ENCODE peak calls at places on chromosome 4, in four cellular contexts. F is IMR-90, Y is small intestine, I is pancreas. S is an unnamed sample. For H3K4me1 and H3K36me3, the result is how much of the 10 kb centered on the place peaks cover.

GRCh38 chr4:47462799-47463234 is 685 bp downstream of the COMMD8 start:
- DNase-seq in F (peak), Y (no peak), I (no peak), S (no peak)

GRCh38 chr4:149045731-149046130 is 603.5 kb upstream of the NR3C2 start:
- DNase-seq in F (no peak), Y (no peak), I (no peak), S (no peak)

GRCh38 chr4:144816668-144817067 is 170.7 kb downstream of the HHIP start:
- DNase-seq in F (no peak), Y (no peak), I (no peak), S (no peak)

GRCh38 chr4:155761916-155762315 is 3.1 kb downstream of the GUCY1B1 start:
- DNase-seq in F (no peak), Y (no peak), I (no peak), S (no peak)

GRCh38 chr4:24963277-24963676 is 50.4 kb upstream of the CCDC149 start:
- DNase-seq in F (no peak), Y (no peak), I (no peak), S (no peak)

GRCh38 chr4:189845145-189845846 is 95.4 kb upstream of the FRG1 start:
- DNase-seq in F (peak), Y (no peak), I (no peak), S (no peak)

GRCh38 chr4:40719008-40719623 is 30.6 kb upstream of the NSUN7 start:
- DNase-seq in F (peak), Y (peak), I (no peak), S (no peak)

GRCh38 chr4:92969650-92970370 is 666.0 kb downstream of the GRID2 start:
- DNase-seq in F (peak), Y (no peak), I (no peak), S (no peak)

GRCh38 chr4:139530833-139531427 is 25.1 kb downstream of the SETD7 start:
- DNase-seq in F (no peak), Y (peak), I (no peak), S (peak)

GRCh38 chr4:88817740-88818139 is 120.1 kb upstream of the NAP1L5 start:
- DNase-seq in F (no peak), Y (no peak), I (no peak), S (no peak)

GRCh38 chr4:138677651-138678202 is 337.9 kb upstream of the NOCT start:
- DNase-seq in F (no peak), Y (no peak), I (no peak), S (no peak)

GRCh38 chr4:185265942-185266341 is 56.5 kb downstream of the SNX25 start:
- DNase-seq in F (peak), Y (no peak), I (no peak), S (no peak)

GRCh38 chr4:68434277-68434676 is 13.0 kb upstream of the TMPRSS11E start:
- DNase-seq in F (no peak), Y (no peak), I (no peak), S (no peak)

GRCh38 chr4:26163425-26164362 is 157.1 kb upstream of the RBPJ start:
- DNase-seq in F (no peak), Y (peak), I (no peak), S (no peak)

GRCh38 chr4:21529214-21529613 is 419.4 kb downstream of the KCNIP4 start:
- DNase-seq in F (no peak), Y (no peak), I (no peak), S (no peak)

GRCh38 chr4:152097371-152097770 is 336.6 kb upstream of the GATB start:
- DNase-seq in F (no peak), Y (no peak), I (no peak), S (no peak)

GRCh38 chr4:174757736-174758135 is 71.3 kb downstream of the GLRA3 start:
- DNase-seq in F (no peak), Y (no peak), I (no peak), S (no peak)

GRCh38 chr4:74770511-74770910 is 23.8 kb downstream of the BTC start:
- DNase-seq in F (no peak), Y (no peak), I (no peak), S (no peak)

GRCh38 chr4:74777531-74777930 is 16.8 kb downstream of the BTC start:
- DNase-seq in F (no peak), Y (no peak), I (no peak), S (no peak)

GRCh38 chr4:74772106-74772505 is 22.2 kb downstream of the BTC start:
- DNase-seq in F (no peak), Y (no peak), I (no peak), S (no peak)

GRCh38 chr4:74768857-74769525 is 25.3 kb downstream of the BTC start:
- DNase-seq in F (peak), Y (peak), I (no peak), S (no peak)

GRCh38 chr4:74772783-74773182 is 21.5 kb downstream of the BTC start:
- DNase-seq in F (no peak), Y (no peak), I (no peak), S (no peak)
- H3K4me1 ChIP-seq in F (under half), Y (under half), I (under half), S (under half)

GRCh38 chr4:5206391-5206790 is 155.1 kb downstream of the STK32B start:
- DNase-seq in F (peak), Y (no peak), I (no peak), S (peak)
- H3K27ac ChIP-seq in F (no peak), Y (no peak), I (no peak), S (no peak)

GRCh38 chr4:17587094-17587822 is 10.3 kb downstream of the LAP3 start:
- DNase-seq in F (no peak), Y (no peak), I (no peak), S (no peak)
- H3K36me3 ChIP-seq in F (under half), Y (under half), I (under half), S (under half)

DNA sequence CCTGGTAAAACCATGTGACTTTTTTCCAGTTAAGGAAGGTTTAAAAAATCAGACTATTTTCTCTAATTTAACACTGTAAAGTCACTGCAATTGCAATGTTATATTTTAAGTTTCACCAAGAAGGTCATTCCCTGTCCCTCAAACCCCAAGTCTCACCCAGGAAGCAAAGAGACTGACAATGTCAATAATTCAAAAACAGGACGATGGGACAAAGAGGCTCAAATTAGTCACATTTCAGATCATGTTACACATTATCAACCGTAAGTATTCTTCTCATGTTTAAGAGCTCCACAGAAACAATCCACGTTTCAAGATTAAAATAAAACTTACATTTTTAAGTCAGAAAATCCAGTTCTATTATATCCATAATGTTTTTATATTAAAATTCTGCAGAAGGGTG is 13.2 kb downstream of the SHISA3 start:
- DNase-seq in F (no peak), Y (no peak), I (no peak), S (no peak)
- H3K4me1 ChIP-seq in F (under half), Y (under half), I (under half), S (under half)

DNA sequence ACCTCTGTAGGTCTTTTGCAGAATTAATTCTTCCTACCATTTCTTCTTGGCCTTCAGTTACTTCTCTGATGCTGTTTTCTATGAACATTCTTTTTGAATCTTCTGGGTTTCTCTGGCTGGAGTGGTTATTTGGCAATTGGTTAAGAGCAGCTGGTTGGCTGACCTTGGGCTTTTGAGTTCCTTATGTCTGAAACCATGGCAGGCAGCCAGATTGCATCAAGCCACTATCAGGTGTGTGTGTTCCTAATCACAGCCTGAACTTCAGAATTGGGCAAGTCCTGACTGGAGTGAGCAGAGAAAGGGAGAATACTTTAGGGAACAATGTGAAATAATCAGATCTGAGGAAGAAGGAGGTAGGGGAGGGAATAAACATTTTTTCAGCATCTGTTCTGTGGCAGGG is 90.2 kb downstream of the ARHGAP10 start:
- DNase-seq in F (peak), Y (peak), I (peak), S (peak)
- H3K27ac ChIP-seq in F (no peak), Y (peak), I (peak), S (peak)

GRCh38 chr4:38024203-38024504 is 64.0 kb downstream of the PTTG2 start:
- DNase-seq in F (no peak), Y (no peak), I (no peak), S (no peak)

GRCh38 chr4:38023347-38024202 is 63.4 kb downstream of the PTTG2 start:
- DNase-seq in F (no peak), Y (no peak), I (no peak), S (no peak)

GRCh38 chr4:38028556-38028955 is 68.4 kb downstream of the PTTG2 start:
- DNase-seq in F (no peak), Y (no peak), I (no peak), S (no peak)

GRCh38 chr4:38025665-38026064 is 65.5 kb downstream of the PTTG2 start:
- DNase-seq in F (no peak), Y (peak), I (no peak), S (no peak)

DNA sequence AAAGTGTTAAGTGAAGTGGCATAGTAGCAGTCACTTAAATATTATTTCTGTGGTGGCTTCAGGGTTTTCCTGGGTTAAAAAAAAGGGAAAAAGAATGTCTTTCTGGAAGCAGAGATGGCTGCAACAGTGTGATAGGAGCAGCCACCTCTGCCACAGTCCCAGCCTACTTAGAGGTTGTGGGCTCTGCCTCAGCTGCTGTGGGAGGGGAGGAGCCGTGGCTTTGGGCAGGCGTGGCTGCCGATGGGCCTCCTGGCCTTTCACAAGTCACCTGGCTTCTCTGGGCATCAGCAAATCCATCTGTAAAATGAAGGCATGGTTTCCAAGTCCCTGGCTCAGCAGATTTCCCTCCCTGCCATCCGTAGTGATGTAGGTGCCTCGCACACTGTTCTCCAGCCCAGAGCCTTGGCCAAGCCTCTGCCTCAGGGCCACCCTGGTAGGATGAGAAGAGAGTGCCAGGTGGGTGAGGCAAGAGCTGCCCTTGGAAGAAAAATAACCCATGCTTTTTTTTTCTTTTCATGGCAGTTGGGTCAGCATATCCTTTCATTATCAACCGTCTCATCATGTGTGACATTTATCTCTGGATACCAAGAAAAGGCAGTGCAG is 66.0 kb downstream of the PTTG2 start:
- DNase-seq in F (no peak), Y (no peak), I (no peak), S (no peak)
- H3K36me3 ChIP-seq in F (under half), Y (under half), I (under half), S (half or more)

GRCh38 chr4:110618091-110619000 is 4.5 kb downstream of the PITX2 start:
- DNase-seq in F (no peak), Y (peak), I (peak), S (peak)
- H3K4me1 ChIP-seq in F (under half), Y (under half), I (under half), S (under half)